ENCODE peak calls at places on chromosome 7, in seven cellular contexts. Y is GM13976; B is NCI-H2081; U is body of pancreas; I is mucosa of gallbladder; D is T-helper 9 cell; O is activated CD8-positive, alpha-beta memory T cell treated with anti-CD3 and anti-CD28 coated beads for 24 hours. W is an unnamed sample.

GRCh38 chr7:70640266-70640833 is 491.6 kb upstream of the GALNT17 start:
- DNase-seq in Y (no peak), U (no peak), O (no peak), D (no peak), B (no peak), I (no peak), W (no peak)

GRCh38 chr7:118863961-118864360 is 639.5 kb downstream of the ANKRD7 start:
- DNase-seq in D (no peak), U (no peak), O (no peak), B (no peak), Y (no peak), I (no peak), W (no peak)

GRCh38 chr7:96931891-96932290 is 73.5 kb upstream of the DLX6 start:
- DNase-seq in O (no peak), Y (no peak), B (no peak), D (no peak), I (no peak), U (no peak), W (no peak)

GRCh38 chr7:29468196-29468595 is 95.4 kb upstream of the PRR15 start:
- DNase-seq in I (no peak), U (no peak), Y (no peak), D (no peak), O (no peak), B (no peak), W (no peak)

GRCh38 chr7:102395958-102396709 is at the start of gene PRKRIP1:
- DNase-seq in Y (peak), B (peak), D (peak), O (peak), U (peak), I (peak), W (peak)

GRCh38 chr7:2723138-2723850 is 35.3 kb downstream of the AMZ1 start:
- DNase-seq in U (no peak), O (no peak), B (no peak), Y (no peak), D (no peak), I (no peak), W (no peak)

GRCh38 chr7:117251687-117252086 is 71.2 kb downstream of the WNT2 start:
- DNase-seq in Y (peak), O (no peak), D (no peak), U (no peak), B (no peak), I (no peak), W (no peak)

GRCh38 chr7:82605247-82605864 is 161.8 kb upstream of the CACNA2D1 start:
- DNase-seq in Y (peak), D (no peak), O (no peak), I (peak), B (peak), U (peak), W (no peak)

GRCh38 chr7:18019562-18019961 is 8.1 kb downstream of the PRPS1L1 start:
- DNase-seq in I (no peak), U (no peak), Y (no peak), D (no peak), B (no peak), O (no peak), W (no peak)

GRCh38 chr7:140251824-140252555 is 75.2 kb upstream of the KDM7A start:
- DNase-seq in U (no peak), I (no peak), B (no peak), Y (no peak), O (no peak), D (no peak), W (no peak)

GRCh38 chr7:50610521-50611277 is 45.5 kb upstream of the DDC start:
- DNase-seq in Y (no peak), D (peak), I (no peak), U (no peak), O (peak), B (no peak), W (peak)

GRCh38 chr7:155807805-155808550 is 4.3 kb downstream of the SHH start:
- DNase-seq in D (no peak), Y (no peak), I (no peak), U (no peak), B (no peak), O (no peak), W (no peak)

GRCh38 chr7:156518466-156518865 is 122.1 kb upstream of the RNF32 start:
- DNase-seq in U (no peak), I (no peak), O (no peak), Y (no peak), B (no peak), D (no peak), W (no peak)

GRCh38 chr7:1946025-1946424 is 275.9 kb downstream of the ELFN1 start:
- DNase-seq in B (no peak), Y (no peak), O (no peak), D (no peak), U (peak), I (no peak), W (no peak)

GRCh38 chr7:129843365-129843898 is 109.3 kb downstream of the UBE2H start:
- DNase-seq in D (no peak), O (no peak), Y (no peak), B (peak), I (no peak), U (no peak), W (no peak)